ENCODE peak calls at places on chromosomes 1 and 21, in five cellular contexts. L is NCI-H345, W is mesenchymal stem cell, Z is HT-29, K is epithelial cell of proximal tubule. T is an unnamed sample.

GRCh38 chr1:34407140-34407539 is 230.4 kb downstream of the C1orf94 start:
- DNase-seq in K (no peak), Z (no peak), L (no peak), W (no peak), T (no peak)

GRCh38 chr1:92536593-92537332 is 50.0 kb upstream of the GFI1 start:
- DNase-seq in L (no peak), Z (no peak), W (peak; percentile 69), K (peak; percentile 72), T (no peak)

GRCh38 chr21:46223217-46223616 is 5.4 kb downstream of the LSS start:
- DNase-seq in Z (no peak), K (no peak), W (no peak), L (no peak), T (no peak)

GRCh38 chr21:38945536-38946245 is 140.0 kb downstream of the ETS2 start:
- DNase-seq in W (peak; percentile 75), Z (no peak), L (peak; percentile 24), K (peak; percentile 32), T (peak; percentile 61)

GRCh38 chr1:67060811-67061218 is 6.9 kb upstream of the SLC35D1 start:
- DNase-seq in Z (peak; percentile 36), W (peak; percentile 99), L (no peak), K (peak; percentile 87), T (no peak)

GRCh38 chr1:71049951-71050598 is 2.5 kb upstream of the PTGER3 start:
- DNase-seq in Z (peak; percentile 85), L (peak; percentile 72), K (peak; percentile 37), W (peak; percentile 76), T (peak; percentile 40)

GRCh38 chr1:31798086-31798432 is 17.8 kb downstream of the SPOCD1 start:
- DNase-seq in K (no peak), Z (no peak), L (no peak), W (no peak), T (no peak)

GRCh38 chr21:41957991-41958766 is 4.4 kb upstream of the C2CD2 start:
- DNase-seq in Z (peak; percentile 76), W (peak; percentile 94), K (peak; percentile 74), L (no peak), T (no peak)

GRCh38 chr1:18957532-18958295 is 1.2 kb upstream of the IFFO2 start:
- DNase-seq in Z (no peak), W (no peak), K (no peak), L (no peak), T (no peak)

GRCh38 chr1:4394366-4394765 is 260.0 kb upstream of the AJAP1 start:
- DNase-seq in W (no peak), L (no peak), K (no peak), Z (no peak), T (no peak)

GRCh38 chr1:109392788-109393580 is 4.7 kb downstream of the SORT1 start:
- DNase-seq in Z (peak; percentile 77), K (no peak), L (no peak), W (peak; percentile 87), T (peak; percentile 20)

GRCh38 chr1:29685387-29685786 is 449.1 kb downstream of the PTPRU start:
- DNase-seq in L (no peak), W (no peak), K (no peak), Z (no peak), T (no peak)

GRCh38 chr1:171258943-171259342 is 10.6 kb downstream of the FMO1 start:
- DNase-seq in K (no peak), L (no peak), W (no peak), Z (no peak), T (no peak)

GRCh38 chr1:104132386-104132973 is 382.8 kb downstream of the AMY1C start:
- DNase-seq in W (peak; percentile 35), Z (peak; percentile 75), K (no peak), L (peak; percentile 31), T (peak; percentile 24)

GRCh38 chr1:71054281-71054731 is 6.7 kb upstream of the PTGER3 start:
- DNase-seq in W (no peak), K (no peak), Z (no peak), L (peak; percentile 13), T (no peak)

GRCh38 chr1:113782451-113782850 is 23.2 kb upstream of the PHTF1 start:
- DNase-seq in K (no peak), W (no peak), Z (no peak), L (no peak), T (no peak)

GRCh38 chr1:241591736-241592135 is 48.4 kb downstream of the CHML start:
- DNase-seq in K (no peak), W (no peak), L (no peak), Z (no peak), T (no peak)

GRCh38 chr1:54129858-54130257 is 22.9 kb downstream of the CDCP2 start:
- DNase-seq in W (no peak), L (no peak), K (no peak), Z (no peak), T (no peak)

GRCh38 chr1:108732398-108732797 is 14.1 kb upstream of the STXBP3 start:
- DNase-seq in K (no peak), L (no peak), Z (no peak), W (no peak), T (no peak)

GRCh38 chr1:182404764-182405163 is 4.3 kb upstream of the TEDDM1 start:
- DNase-seq in W (no peak), K (no peak), L (no peak), Z (no peak), T (no peak)

GRCh38 chr1:214022229-214022791 is 34.5 kb downstream of the PROX1 start:
- DNase-seq in Z (no peak), W (no peak), L (peak; percentile 39), K (no peak), T (peak; percentile 77)

GRCh38 chr1:75615664-75616435 is 4.9 kb upstream of the SLC44A5 start:
- DNase-seq in Z (no peak), W (peak; percentile 43), L (peak; percentile 29), K (no peak), T (peak; percentile 70)

GRCh38 chr1:78619803-78620579 is at the start of gene IFI44L:
- DNase-seq in Z (peak; percentile 26), L (no peak), W (peak; percentile 43), K (no peak), T (no peak)

GRCh38 chr1:48864913-48865312 is 88.2 kb upstream of the BEND5 start:
- DNase-seq in L (no peak), W (no peak), Z (no peak), K (no peak), T (no peak)

GRCh38 chr1:227946624-227947424 is 908 bp downstream of the WNT9A start:
- DNase-seq in Z (peak; percentile 91), K (peak; percentile 7), W (peak; percentile 44), L (peak; percentile 69), T (peak; percentile 87)

GRCh38 chr1:2606004-2606805 is 19.6 kb downstream of the PRXL2B start:
- DNase-seq in Z (no peak), L (no peak), K (no peak), W (no peak), T (no peak)

GRCh38 chr1:243234978-243235657 is 20.0 kb downstream of the CEP170 start:
- DNase-seq in W (no peak), L (no peak), K (no peak), Z (no peak), T (no peak)

GRCh38 chr1:21703318-21703963 is 34.3 kb upstream of the RAP1GAP start:
- DNase-seq in K (peak; percentile 6), W (peak; percentile 62), Z (peak; percentile 55), L (no peak), T (no peak)